ENCODE peak calls at places on chromosome 20, in ten cellular contexts. One of them, this sample, is unnamed.

GRCh38 chr20:46683939-46684750 is 5.1 kb downstream of the TP53RK start:
- DNase-seq in neuronal stem cell: peak; percentile 45
- DNase-seq in CD8-positive, alpha-beta memory T cell: no peak
- DNase-seq in RWPE1: peak; percentile 96
- DNase-seq in A549: no peak
- DNase-seq in vagina: no peak
- DNase-seq in HCT116: no peak
- DNase-seq in ascending aorta: no peak
- DNase-seq in uterus: peak; percentile 56
- DNase-seq in cardiac muscle cell: peak; percentile 84
- DNase-seq in this sample: no peak

GRCh38 chr20:2390971-2391675 is 10.4 kb downstream of the TGM6 start:
- DNase-seq in CD8-positive, alpha-beta memory T cell: no peak
- DNase-seq in vagina: peak; percentile 72
- DNase-seq in RWPE1: no peak
- DNase-seq in uterus: no peak
- DNase-seq in ascending aorta: no peak
- DNase-seq in HCT116: no peak
- DNase-seq in neuronal stem cell: no peak
- DNase-seq in A549: no peak
- DNase-seq in cardiac muscle cell: no peak
- DNase-seq in this sample: no peak

GRCh38 chr20:59013959-59014608 is 5.1 kb upstream of the TUBB1 start:
- DNase-seq in cardiac muscle cell: peak; percentile 18
- DNase-seq in A549: no peak
- DNase-seq in ascending aorta: no peak
- DNase-seq in RWPE1: no peak
- DNase-seq in uterus: no peak
- DNase-seq in neuronal stem cell: no peak
- DNase-seq in CD8-positive, alpha-beta memory T cell: peak; percentile 52
- DNase-seq in HCT116: no peak
- DNase-seq in vagina: peak; percentile 69
- DNase-seq in this sample: no peak

GRCh38 chr20:50587291-50587961 is 77.2 kb downstream of the PTPN1 start:
- DNase-seq in uterus: no peak
- DNase-seq in vagina: no peak
- DNase-seq in cardiac muscle cell: no peak
- DNase-seq in ascending aorta: no peak
- DNase-seq in A549: no peak
- DNase-seq in RWPE1: peak; percentile 95
- DNase-seq in neuronal stem cell: no peak
- DNase-seq in CD8-positive, alpha-beta memory T cell: no peak
- DNase-seq in HCT116: no peak
- DNase-seq in this sample: no peak

GRCh38 chr20:37137547-37137946 is 41.6 kb upstream of the RPN2 start:
- DNase-seq in neuronal stem cell: no peak
- DNase-seq in ascending aorta: no peak
- DNase-seq in A549: no peak
- DNase-seq in RWPE1: no peak
- DNase-seq in uterus: no peak
- DNase-seq in HCT116: no peak
- DNase-seq in cardiac muscle cell: no peak
- DNase-seq in vagina: no peak
- DNase-seq in CD8-positive, alpha-beta memory T cell: no peak
- DNase-seq in this sample: no peak

GRCh38 chr20:14415492-14415891 is 78.1 kb upstream of the FLRT3 start:
- DNase-seq in CD8-positive, alpha-beta memory T cell: no peak
- DNase-seq in HCT116: no peak
- DNase-seq in neuronal stem cell: no peak
- DNase-seq in A549: no peak
- DNase-seq in uterus: no peak
- DNase-seq in RWPE1: no peak
- DNase-seq in ascending aorta: no peak
- DNase-seq in cardiac muscle cell: no peak
- DNase-seq in vagina: no peak
- DNase-seq in this sample: no peak

GRCh38 chr20:16939051-16939450 is 190.9 kb downstream of the OTOR start:
- DNase-seq in neuronal stem cell: no peak
- DNase-seq in CD8-positive, alpha-beta memory T cell: no peak
- DNase-seq in uterus: no peak
- DNase-seq in cardiac muscle cell: no peak
- DNase-seq in vagina: no peak
- DNase-seq in A549: no peak
- DNase-seq in RWPE1: no peak
- DNase-seq in ascending aorta: no peak
- DNase-seq in HCT116: no peak
- DNase-seq in this sample: no peak

GRCh38 chr20:3572151-3572550 is 91.0 kb downstream of the GFRA4 start:
- DNase-seq in neuronal stem cell: no peak
- DNase-seq in vagina: no peak
- DNase-seq in ascending aorta: no peak
- DNase-seq in uterus: no peak
- DNase-seq in A549: no peak
- DNase-seq in RWPE1: no peak
- DNase-seq in cardiac muscle cell: peak; percentile 11
- DNase-seq in HCT116: no peak
- DNase-seq in CD8-positive, alpha-beta memory T cell: no peak
- DNase-seq in this sample: no peak

GRCh38 chr20:50304501-50304856 is 113.8 kb downstream of the CEBPB start:
- DNase-seq in RWPE1: no peak
- DNase-seq in CD8-positive, alpha-beta memory T cell: no peak
- DNase-seq in A549: no peak
- DNase-seq in HCT116: no peak
- DNase-seq in vagina: no peak
- DNase-seq in ascending aorta: no peak
- DNase-seq in uterus: peak; percentile 87
- DNase-seq in cardiac muscle cell: peak; percentile 93
- DNase-seq in neuronal stem cell: no peak
- DNase-seq in this sample: no peak

GRCh38 chr20:37940161-37940560 is 37.2 kb downstream of the VSTM2L start:
- DNase-seq in cardiac muscle cell: no peak
- DNase-seq in CD8-positive, alpha-beta memory T cell: no peak
- DNase-seq in RWPE1: no peak
- DNase-seq in uterus: no peak
- DNase-seq in vagina: no peak
- DNase-seq in ascending aorta: no peak
- DNase-seq in neuronal stem cell: no peak
- DNase-seq in HCT116: no peak
- DNase-seq in A549: no peak
- DNase-seq in this sample: no peak

GRCh38 chr20:58708246-58708931 is 15.8 kb downstream of the NPEPL1 start:
- DNase-seq in neuronal stem cell: no peak
- DNase-seq in cardiac muscle cell: no peak
- DNase-seq in uterus: peak; percentile 7
- DNase-seq in A549: no peak
- DNase-seq in RWPE1: no peak
- DNase-seq in ascending aorta: no peak
- DNase-seq in vagina: no peak
- DNase-seq in CD8-positive, alpha-beta memory T cell: no peak
- DNase-seq in HCT116: no peak
- DNase-seq in this sample: no peak

GRCh38 chr20:37361336-37361735 is 15.4 kb downstream of the SRC start:
- DNase-seq in A549: no peak
- DNase-seq in vagina: no peak
- DNase-seq in uterus: no peak
- DNase-seq in HCT116: no peak
- DNase-seq in cardiac muscle cell: no peak
- DNase-seq in ascending aorta: no peak
- DNase-seq in RWPE1: no peak
- DNase-seq in CD8-positive, alpha-beta memory T cell: no peak
- DNase-seq in neuronal stem cell: no peak
- DNase-seq in this sample: no peak

GRCh38 chr20:62791301-62792181 is 4.7 kb upstream of the MRGBP start:
- DNase-seq in uterus: peak; percentile 79
- DNase-seq in cardiac muscle cell: peak; percentile 94
- DNase-seq in RWPE1: peak; percentile 96
- DNase-seq in ascending aorta: peak; percentile 43
- DNase-seq in vagina: no peak
- DNase-seq in neuronal stem cell: peak; percentile 87
- DNase-seq in CD8-positive, alpha-beta memory T cell: peak; percentile 63
- DNase-seq in HCT116: peak; percentile 87
- DNase-seq in A549: peak; percentile 92
- DNase-seq in this sample: peak; percentile 66
- H3K27ac ChIP-seq in uterus: no peak overlapping the region
- H3K27ac ChIP-seq in cardiac muscle cell: no peak overlapping the region
- H3K27ac ChIP-seq in RWPE1: peak overlapping the region; percentile 97
- H3K27ac ChIP-seq in ascending aorta: no peak overlapping the region
- H3K27ac ChIP-seq in vagina: no peak overlapping the region
- H3K27ac ChIP-seq in neuronal stem cell: no peak overlapping the region
- H3K27ac ChIP-seq in CD8-positive, alpha-beta memory T cell: no peak overlapping the region
- H3K27ac ChIP-seq in HCT116: peak overlapping the region; percentile 54
- H3K27ac ChIP-seq in A549: peak overlapping the region; percentile 67
- H3K27ac ChIP-seq in this sample: no peak overlapping the region

DNA sequence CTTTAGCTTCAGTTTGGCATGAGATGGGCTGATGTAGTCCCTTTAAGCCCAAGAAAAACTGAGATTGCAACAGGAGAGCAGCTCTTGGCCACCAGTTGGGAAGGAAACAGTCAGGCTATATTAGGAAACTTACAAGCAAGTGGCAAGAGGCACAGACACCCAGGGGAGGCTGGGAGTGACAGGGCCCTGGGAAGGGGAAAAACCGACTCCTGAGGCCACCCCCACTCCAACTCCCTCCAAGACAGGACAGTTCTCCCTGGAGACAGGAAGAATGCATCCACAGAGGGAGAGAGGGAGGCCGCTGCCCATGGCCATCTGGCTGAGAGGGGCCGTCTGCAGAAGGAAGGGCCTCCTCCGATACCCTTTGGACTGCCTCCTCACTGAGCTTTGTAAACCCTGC is 20.5 kb downstream of the JPH2 start:
- DNase-seq in RWPE1: no peak
- DNase-seq in neuronal stem cell: no peak
- DNase-seq in ascending aorta: no peak
- DNase-seq in vagina: no peak
- DNase-seq in A549: peak; percentile 41
- DNase-seq in uterus: no peak
- DNase-seq in HCT116: no peak
- DNase-seq in cardiac muscle cell: peak; percentile 42
- DNase-seq in CD8-positive, alpha-beta memory T cell: no peak
- DNase-seq in this sample: no peak
- H3K27ac ChIP-seq in RWPE1: peak overlapping the region; percentile 77
- H3K27ac ChIP-seq in neuronal stem cell: no peak overlapping the region
- H3K27ac ChIP-seq in ascending aorta: peak overlapping the region; percentile 89
- H3K27ac ChIP-seq in vagina: no peak overlapping the region
- H3K27ac ChIP-seq in A549: peak overlapping the region; percentile 83
- H3K27ac ChIP-seq in uterus: peak overlapping the region; percentile 84
- H3K27ac ChIP-seq in HCT116: no peak overlapping the region
- H3K27ac ChIP-seq in cardiac muscle cell: peak overlapping the region; percentile 97
- H3K27ac ChIP-seq in CD8-positive, alpha-beta memory T cell: no peak overlapping the region
- H3K27ac ChIP-seq in this sample: no peak overlapping the region

GRCh38 chr20:63454729-63455567 is 17.5 kb downstream of the KCNQ2 start:
- DNase-seq in uterus: no peak
- DNase-seq in vagina: no peak
- DNase-seq in A549: no peak
- DNase-seq in CD8-positive, alpha-beta memory T cell: no peak
- DNase-seq in ascending aorta: no peak
- DNase-seq in RWPE1: no peak
- DNase-seq in HCT116: no peak
- DNase-seq in cardiac muscle cell: peak; percentile 40
- DNase-seq in neuronal stem cell: no peak
- DNase-seq in this sample: no peak

GRCh38 chr20:63458170-63459069 is 14.0 kb downstream of the KCNQ2 start:
- DNase-seq in HCT116: no peak
- DNase-seq in RWPE1: no peak
- DNase-seq in vagina: no peak
- DNase-seq in uterus: no peak
- DNase-seq in ascending aorta: no peak
- DNase-seq in A549: no peak
- DNase-seq in cardiac muscle cell: no peak
- DNase-seq in CD8-positive, alpha-beta memory T cell: no peak
- DNase-seq in neuronal stem cell: no peak
- DNase-seq in this sample: no peak

GRCh38 chr20:63457737-63458136 is 14.7 kb downstream of the KCNQ2 start:
- DNase-seq in vagina: no peak
- DNase-seq in A549: peak; percentile 58
- DNase-seq in RWPE1: peak; percentile 98
- DNase-seq in CD8-positive, alpha-beta memory T cell: no peak
- DNase-seq in ascending aorta: no peak
- DNase-seq in uterus: no peak
- DNase-seq in cardiac muscle cell: peak; percentile 7
- DNase-seq in neuronal stem cell: no peak
- DNase-seq in HCT116: no peak
- DNase-seq in this sample: no peak

GRCh38 chr20:63455568-63455859 is 16.9 kb downstream of the KCNQ2 start:
- DNase-seq in A549: no peak
- DNase-seq in CD8-positive, alpha-beta memory T cell: no peak
- DNase-seq in HCT116: no peak
- DNase-seq in RWPE1: no peak
- DNase-seq in neuronal stem cell: no peak
- DNase-seq in uterus: no peak
- DNase-seq in ascending aorta: no peak
- DNase-seq in vagina: no peak
- DNase-seq in cardiac muscle cell: no peak
- DNase-seq in this sample: no peak

DNA sequence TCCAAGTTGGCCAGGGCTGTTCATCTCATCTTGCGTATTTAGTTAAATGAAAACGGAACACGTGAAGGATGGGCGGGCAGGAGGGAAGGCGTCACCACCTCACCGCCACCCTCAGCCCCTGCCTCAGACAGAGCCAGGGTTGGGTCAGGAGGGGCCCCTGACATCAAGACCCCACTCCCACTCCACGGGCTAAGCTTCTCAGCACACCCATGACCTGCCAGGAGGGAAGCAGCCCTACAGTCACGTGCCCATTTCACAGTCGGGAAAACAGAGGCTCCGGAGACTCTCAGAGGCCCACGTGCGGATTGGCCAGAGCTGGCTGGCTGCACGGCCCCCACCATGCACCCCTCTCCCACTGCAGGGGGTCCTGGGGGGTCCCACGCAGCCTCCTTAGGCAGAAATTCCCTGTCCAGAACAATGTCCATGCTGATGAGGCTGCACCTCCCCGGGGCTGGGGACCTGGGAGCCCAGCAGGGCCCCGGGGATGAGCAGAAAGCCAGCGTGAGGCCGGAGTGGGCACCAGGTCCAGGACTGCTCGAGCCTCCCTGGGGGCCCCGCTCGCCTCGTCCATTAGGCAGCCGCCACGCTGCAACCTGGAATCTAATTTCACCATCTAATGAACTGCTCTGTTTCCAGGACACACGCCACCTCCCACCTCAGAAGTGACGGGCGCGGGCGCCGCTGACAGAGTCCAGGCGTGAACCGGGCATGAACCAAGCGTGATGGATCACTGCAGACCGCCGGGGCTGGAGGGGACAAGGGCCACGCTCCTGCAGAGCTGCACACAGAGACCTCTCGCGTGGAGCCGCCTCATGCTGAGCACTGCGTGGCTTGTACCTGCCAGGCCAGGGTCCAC is 15.8 kb downstream of the KCNQ2 start:
- DNase-seq in neuronal stem cell: no peak
- DNase-seq in CD8-positive, alpha-beta memory T cell: no peak
- DNase-seq in cardiac muscle cell: peak; percentile 46
- DNase-seq in HCT116: no peak
- DNase-seq in ascending aorta: no peak
- DNase-seq in uterus: no peak
- DNase-seq in A549: no peak
- DNase-seq in vagina: no peak
- DNase-seq in RWPE1: no peak
- DNase-seq in this sample: no peak
- H3K27ac ChIP-seq in neuronal stem cell: no peak overlapping the region
- H3K27ac ChIP-seq in CD8-positive, alpha-beta memory T cell: no peak overlapping the region
- H3K27ac ChIP-seq in cardiac muscle cell: no peak overlapping the region
- H3K27ac ChIP-seq in HCT116: no peak overlapping the region
- H3K27ac ChIP-seq in ascending aorta: no peak overlapping the region
- H3K27ac ChIP-seq in uterus: no peak overlapping the region
- H3K27ac ChIP-seq in A549: no peak overlapping the region
- H3K27ac ChIP-seq in vagina: no peak overlapping the region
- H3K27ac ChIP-seq in RWPE1: peak overlapping the region; percentile 66
- H3K27ac ChIP-seq in this sample: no peak overlapping the region

GRCh38 chr20:56630086-56630493 is 984 bp downstream of the TFAP2C start:
- DNase-seq in neuronal stem cell: peak; percentile 76
- DNase-seq in RWPE1: peak; percentile 97
- DNase-seq in CD8-positive, alpha-beta memory T cell: no peak
- DNase-seq in cardiac muscle cell: peak; percentile 50
- DNase-seq in ascending aorta: no peak
- DNase-seq in A549: peak; percentile 88
- DNase-seq in vagina: no peak
- DNase-seq in HCT116: peak; percentile 54
- DNase-seq in uterus: no peak
- DNase-seq in this sample: no peak
- H3K27ac ChIP-seq in neuronal stem cell: no peak overlapping the region
- H3K27ac ChIP-seq in RWPE1: peak overlapping the region; percentile 70
- H3K27ac ChIP-seq in CD8-positive, alpha-beta memory T cell: no peak overlapping the region
- H3K27ac ChIP-seq in cardiac muscle cell: no peak overlapping the region
- H3K27ac ChIP-seq in ascending aorta: no peak overlapping the region
- H3K27ac ChIP-seq in A549: peak overlapping the region; percentile 94
- H3K27ac ChIP-seq in vagina: peak overlapping the region; percentile 92
- H3K27ac ChIP-seq in HCT116: peak overlapping the region; percentile 65
- H3K27ac ChIP-seq in uterus: no peak overlapping the region
- H3K27ac ChIP-seq in this sample: no peak overlapping the region